ENCODE peak calls at places on chromosomes 13 and 19, in four cellular contexts. K is CD8-positive, alpha-beta memory T cell; N is thoracic aorta; D is effector memory CD4-positive, alpha-beta T cell. R is an unnamed sample. For H3K4me1, the result is how much of the 10 kb centered on the place peaks cover.

GRCh38 chr13:28337196-28338045 is 157.5 kb downstream of the FLT1 start:
- DNase-seq in N (no peak), K (no peak), D (no peak), R (no peak)

GRCh38 chr13:64471916-64472315 is 2758.2 kb downstream of the PCDH9 start:
- DNase-seq in D (no peak), K (no peak), N (no peak), R (no peak)

GRCh38 chr19:35507561-35507960 is 5.9 kb downstream of the DMKN start:
- DNase-seq in D (no peak), K (no peak), N (no peak), R (no peak)

GRCh38 chr13:40207110-40207478 is 459.3 kb downstream of the FOXO1 start:
- DNase-seq in N (no peak), D (no peak), K (no peak), R (no peak)

GRCh38 chr19:28429356-28429755 is 783.6 kb downstream of the UQCRFS1 start:
- DNase-seq in D (no peak), K (no peak), N (no peak), R (no peak)

GRCh38 chr13:112510002-112510780 is 77.8 kb downstream of the TUBGCP3 start:
- DNase-seq in D (no peak), K (no peak), N (no peak), R (no peak)

GRCh38 chr13:21557995-21558394 is 46.0 kb downstream of the MICU2 start:
- DNase-seq in K (no peak), N (no peak), D (no peak), R (no peak)

GRCh38 chr13:65966991-65967451 is 1263.1 kb downstream of the PCDH9 start:
- DNase-seq in N (no peak), D (no peak), K (no peak), R (no peak)

GRCh38 chr19:58544591-58545285 is 874 bp downstream of the TRIM28 start:
- DNase-seq in N (no peak), K (no peak), D (peak), R (peak)

GRCh38 chr19:16566161-16566560 is 6.1 kb downstream of the SLC35E1 start:
- DNase-seq in N (no peak), D (peak), K (peak), R (peak)

GRCh38 chr19:46428278-46429141 is at the start of gene PNMA8C:
- DNase-seq in D (peak), K (peak), N (peak), R (no peak)

GRCh38 chr19:14514215-14514871 is 3.9 kb downstream of the DNAJB1 start:
- DNase-seq in N (no peak), D (no peak), K (peak), R (no peak)

GRCh38 chr19:56566904-56567273 is 379 bp upstream of the ZNF470 start:
- DNase-seq in D (peak), K (no peak), N (peak), R (peak)

GRCh38 chr13:30486230-30487074 is 20.7 kb upstream of the HMGB1 start:
- DNase-seq in N (no peak), K (no peak), D (no peak), R (peak)

GRCh38 chr19:46017874-46018675 is 4.8 kb downstream of the PGLYRP1 start:
- DNase-seq in K (no peak), N (no peak), D (no peak), R (no peak)

GRCh38 chr13:99161512-99161911 is 39.1 kb upstream of the UBAC2 start:
- DNase-seq in K (no peak), N (no peak), D (no peak), R (no peak)

GRCh38 chr19:37127999-37128820 is 44.3 kb downstream of the ZNF585A start:
- DNase-seq in D (no peak), K (no peak), N (no peak), R (no peak)

GRCh38 chr13:73938375-73939070 is 195.7 kb downstream of the KLF12 start:
- DNase-seq in D (no peak), K (no peak), N (no peak), R (no peak)

GRCh38 chr19:18586311-18586710 is 2.3 kb upstream of the REX1BD start:
- DNase-seq in K (no peak), N (no peak), D (no peak), R (no peak)

GRCh38 chr13:49292742-49293498 is 45.2 kb downstream of the CDADC1 start:
- DNase-seq in K (no peak), N (peak), D (no peak), R (no peak)

GRCh38 chr13:109835321-109835720 is 48.9 kb upstream of the IRS2 start:
- DNase-seq in K (no peak), D (no peak), N (no peak), R (no peak)

GRCh38 chr19:10431254-10431942 is 11.1 kb downstream of the PDE4A start:
- DNase-seq in N (no peak), D (peak), K (peak), R (peak)

GRCh38 chr13:32017449-32017848 is 14.1 kb upstream of the FRY start:
- DNase-seq in D (no peak), K (no peak), N (no peak), R (no peak)

GRCh38 chr13:32022292-32022691 is 9.3 kb upstream of the FRY start:
- DNase-seq in D (no peak), N (no peak), K (no peak), R (no peak)

GRCh38 chr13:32021785-32022184 is 9.8 kb upstream of the FRY start:
- DNase-seq in N (no peak), D (no peak), K (no peak), R (no peak)

GRCh38 chr13:32016631-32017030 is 14.9 kb upstream of the FRY start:
- DNase-seq in N (no peak), D (no peak), K (no peak), R (no peak)

GRCh38 chr13:32019612-32020233 is 11.9 kb upstream of the FRY start:
- DNase-seq in N (no peak), K (peak), D (no peak), R (peak)
- H3K4me1 ChIP-seq in N (under half), K (under half), D (under half), R (under half)

DNA sequence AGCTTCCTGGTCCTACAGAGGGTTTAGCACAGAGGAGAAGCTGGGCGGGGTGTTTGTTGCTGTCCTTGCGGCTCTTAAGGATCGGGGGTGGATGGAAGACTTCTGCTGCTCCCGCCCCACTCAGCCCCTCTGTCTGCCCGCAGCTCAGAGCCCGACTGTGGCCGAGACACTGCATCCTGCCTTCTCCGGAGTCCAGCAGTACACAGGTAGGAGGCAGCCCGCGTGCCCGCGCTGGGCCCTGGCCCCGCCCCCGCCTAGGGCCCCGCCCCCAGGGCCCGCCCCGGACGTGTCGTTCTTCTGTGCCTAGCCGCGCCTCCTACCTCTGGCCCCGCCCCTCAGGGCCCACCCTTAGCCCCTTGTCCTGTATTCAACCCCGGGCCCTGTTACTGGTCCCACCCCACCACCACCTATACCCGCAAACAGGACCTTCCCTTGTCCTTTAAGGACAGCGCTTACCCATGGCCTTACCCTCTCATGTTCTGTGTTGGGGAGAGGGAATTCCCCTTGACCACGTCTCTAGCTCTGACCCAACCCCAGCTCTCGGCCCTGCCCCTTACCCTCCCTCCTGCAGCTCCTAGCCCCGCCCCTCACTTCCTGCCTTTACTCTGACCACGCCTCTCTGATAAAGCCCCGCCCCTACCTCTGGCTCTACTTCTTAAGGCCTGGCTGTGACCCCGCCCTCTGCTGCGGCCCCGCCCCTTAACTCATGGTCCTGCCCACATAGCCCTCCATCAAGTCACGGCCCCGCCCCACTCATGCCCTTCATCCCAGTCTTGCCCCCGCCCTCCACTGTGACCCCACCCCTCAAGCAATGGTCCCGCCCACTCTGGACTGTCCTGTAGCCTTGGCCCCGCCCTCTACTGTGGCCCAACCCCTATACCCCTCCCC is 60.5 kb downstream of the CELF5 start:
- DNase-seq in K (peak), N (no peak), D (peak), R (peak)
- H3K27ac ChIP-seq in K (peak), N (no peak), D (no peak), R (peak)

GRCh38 chr19:1475751-1476437 is 3.1 kb downstream of the C19orf25 start:
- DNase-seq in N (no peak), K (no peak), D (no peak), R (no peak)

GRCh38 chr19:1473056-1473400 is 6.0 kb downstream of the C19orf25 start:
- DNase-seq in K (no peak), N (no peak), D (no peak), R (no peak)

GRCh38 chr19:1474765-1475351 is 4.2 kb downstream of the C19orf25 start:
- DNase-seq in N (no peak), D (no peak), K (no peak), R (no peak)

GRCh38 chr19:1473424-1473851 is 5.6 kb downstream of the C19orf25 start:
- DNase-seq in K (no peak), D (no peak), N (no peak), R (no peak)

GRCh38 chr19:1474011-1474764 is 4.8 kb downstream of the C19orf25 start:
- DNase-seq in D (no peak), N (no peak), K (no peak), R (no peak)
- H3K4me1 ChIP-seq in D (under half), N (under half), K (under half), R (under half)

GRCh38 chr13:50419896-50420295 is 404.7 kb downstream of the KCNRG start:
- DNase-seq in K (no peak), D (no peak), N (no peak), R (no peak)
- H3K27ac ChIP-seq in K (no peak), D (no peak), N (peak), R (no peak)

GRCh38 chr13:113852536-113853517 is 11.0 kb downstream of the GAS6 start:
- DNase-seq in D (no peak), N (no peak), K (no peak), R (peak)

GRCh38 chr13:113851480-113851803 is 12.4 kb downstream of the GAS6 start:
- DNase-seq in N (no peak), D (no peak), K (no peak), R (no peak)

GRCh38 chr13:113853518-113854237 is 10.2 kb downstream of the GAS6 start:
- DNase-seq in N (no peak), K (no peak), D (no peak), R (peak)

GRCh38 chr13:113850722-113851479 is 13.0 kb downstream of the GAS6 start:
- DNase-seq in D (no peak), N (no peak), K (no peak), R (peak)

GRCh38 chr13:113851826-113852535 is 11.9 kb downstream of the GAS6 start:
- DNase-seq in K (no peak), D (no peak), N (no peak), R (no peak)
- H3K4me1 ChIP-seq in K (under half), D (under half), N (half or more), R (half or more)

GRCh38 chr13:93708323-93709075 is 481.9 kb downstream of the GPC6 start:
- DNase-seq in D (no peak), K (no peak), N (no peak), R (no peak)
- H3K27ac ChIP-seq in D (no peak), K (no peak), N (no peak), R (no peak)

GRCh38 chr19:2249880-2250764 is 999 bp downstream of the AMH start:
- DNase-seq in D (no peak), K (no peak), N (no peak), R (no peak)

GRCh38 chr19:2252481-2253105 is 3.5 kb downstream of the AMH start:
- DNase-seq in K (no peak), D (no peak), N (no peak), R (no peak)

GRCh38 chr19:2249010-2249866 is at the start of gene AMH:
- DNase-seq in N (no peak), D (no peak), K (no peak), R (no peak)

GRCh38 chr19:2251577-2252480 is 2.7 kb downstream of the AMH start:
- DNase-seq in N (no peak), D (no peak), K (no peak), R (no peak)

GRCh38 chr19:2250765-2251576 is 1.8 kb downstream of the AMH start:
- DNase-seq in K (no peak), D (no peak), N (no peak), R (no peak)
- H3K4me1 ChIP-seq in K (under half), D (under half), N (under half), R (under half)

GRCh38 chr13:113632706-113633484 is 25.1 kb downstream of the ATP4B start:
- DNase-seq in N (no peak), K (no peak), D (no peak), R (no peak)
- H3K27ac ChIP-seq in N (no peak), K (no peak), D (no peak), R (no peak)

GRCh38 chr19:6219147-6219525 is 60.6 kb downstream of the MLLT1 start:
- DNase-seq in N (no peak), D (no peak), K (no peak), R (no peak)

GRCh38 chr19:6221220-6221877 is 58.4 kb downstream of the MLLT1 start:
- DNase-seq in N (no peak), K (no peak), D (no peak), R (no peak)

GRCh38 chr19:6218497-6219146 is 61.2 kb downstream of the MLLT1 start:
- DNase-seq in K (peak), N (peak), D (peak), R (peak)

GRCh38 chr19:6220385-6221191 is 59.2 kb downstream of the MLLT1 start:
- DNase-seq in D (no peak), K (no peak), N (no peak), R (peak)

DNA sequence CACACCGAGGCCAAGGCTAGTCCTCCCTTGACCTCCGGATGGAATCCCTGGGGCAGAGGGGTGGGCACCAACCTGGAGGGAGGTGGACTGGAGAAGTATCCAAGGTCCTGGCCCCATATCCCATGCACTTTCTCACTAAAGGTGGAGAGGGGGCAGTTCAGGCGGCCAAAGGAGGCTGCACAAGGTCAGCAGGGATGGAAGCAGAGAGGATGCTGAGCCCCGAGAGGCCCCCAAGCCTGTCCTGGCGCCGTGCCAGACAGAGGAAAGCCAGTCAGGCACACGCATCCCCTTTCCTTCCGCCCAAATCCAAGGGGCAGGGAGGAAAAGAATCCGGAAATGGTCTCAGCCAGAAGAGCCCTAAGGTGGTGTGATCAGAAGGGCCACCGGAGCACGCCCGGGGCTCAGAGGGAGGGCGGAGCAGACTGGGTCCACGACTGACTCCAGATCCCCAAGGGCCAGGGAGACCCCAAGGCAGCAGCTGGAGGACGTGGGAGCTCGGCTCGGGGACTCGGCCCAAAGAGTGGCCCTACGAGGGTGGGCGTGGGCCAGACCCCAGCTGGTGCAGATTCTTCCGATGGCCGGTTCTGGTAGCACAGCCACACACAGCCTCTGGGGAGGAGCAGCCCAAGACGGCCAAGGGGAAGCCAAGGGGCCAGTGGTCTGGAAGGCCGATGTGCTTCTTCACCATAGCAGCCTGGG is 60.0 kb downstream of the MLLT1 start:
- DNase-seq in N (no peak), D (no peak), K (no peak), R (no peak)
- H3K4me1 ChIP-seq in N (under half), D (under half), K (under half), R (under half)

GRCh38 chr13:33263484-33263883 is 22.1 kb downstream of the STARD13 start:
- DNase-seq in D (no peak), K (no peak), N (no peak), R (no peak)

GRCh38 chr13:33261426-33262068 is 24.0 kb downstream of the STARD13 start:
- DNase-seq in N (no peak), D (no peak), K (no peak), R (no peak)

GRCh38 chr13:33262997-33263396 is 22.6 kb downstream of the STARD13 start:
- DNase-seq in D (no peak), N (no peak), K (no peak), R (no peak)

GRCh38 chr13:33262069-33262487 is 23.5 kb downstream of the STARD13 start:
- DNase-seq in N (no peak), D (no peak), K (no peak), R (peak)

DNA sequence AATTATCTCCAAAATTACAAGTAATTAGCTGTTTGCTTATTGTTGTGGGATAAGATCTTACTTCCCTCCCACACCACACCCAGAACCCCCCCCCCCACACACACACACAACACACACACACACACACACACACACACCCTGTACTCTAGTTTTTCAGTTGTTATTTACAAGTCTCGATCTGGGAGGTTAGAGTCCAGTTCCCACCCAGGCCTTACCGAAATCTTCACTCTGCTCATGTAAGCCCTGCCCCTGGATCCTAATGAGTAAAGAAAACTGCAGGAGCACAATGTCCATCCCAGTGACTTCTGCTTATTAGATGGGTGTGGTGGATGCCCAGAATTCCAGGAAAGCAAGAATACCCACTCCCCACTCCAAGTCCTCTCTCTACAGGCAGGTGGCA is 23.0 kb downstream of the STARD13 start:
- DNase-seq in N (no peak), K (no peak), D (no peak), R (peak)
- H3K27ac ChIP-seq in N (no peak), K (no peak), D (no peak), R (no peak)